ENCODE peak calls at places on chromosomes 7 and 10, in four cellular contexts. One of them, this sample, is unnamed. For H3K9me3, the result is how much of the 10 kb centered on the place peaks cover.

GRCh38 chr10:112394475-112394875 is 20.6 kb downstream of the ACSL5 start:
- DNase-seq in ovary: no peak
- DNase-seq in uterus: no peak
- DNase-seq in cardiac muscle cell: no peak
- DNase-seq in this sample: no peak

GRCh38 chr10:98478430-98479222 is 31.9 kb upstream of the HPS1 start:
- DNase-seq in uterus: no peak
- DNase-seq in cardiac muscle cell: no peak
- DNase-seq in ovary: no peak
- DNase-seq in this sample: no peak

GRCh38 chr7:44275829-44276570 is 49.4 kb downstream of the CAMK2B start:
- DNase-seq in uterus: no peak
- DNase-seq in cardiac muscle cell: peak
- DNase-seq in ovary: no peak
- DNase-seq in this sample: peak

GRCh38 chr10:88382699-88383098 is 200.4 kb downstream of the RNLS start:
- DNase-seq in ovary: no peak
- DNase-seq in cardiac muscle cell: no peak
- DNase-seq in uterus: no peak
- DNase-seq in this sample: no peak

GRCh38 chr10:115001506-115002381 is 63.7 kb downstream of the TRUB1 start:
- DNase-seq in uterus: peak
- DNase-seq in cardiac muscle cell: no peak
- DNase-seq in ovary: peak
- DNase-seq in this sample: peak

GRCh38 chr7:2508327-2509231 is 11.0 kb upstream of the LFNG start:
- DNase-seq in ovary: no peak
- DNase-seq in uterus: peak
- DNase-seq in cardiac muscle cell: no peak
- DNase-seq in this sample: peak

GRCh38 chr7:2959343-2959680 is 84.4 kb downstream of the CARD11 start:
- DNase-seq in uterus: no peak
- DNase-seq in cardiac muscle cell: no peak
- DNase-seq in ovary: no peak
- DNase-seq in this sample: no peak

GRCh38 chr7:28890137-28890536 is 68.0 kb downstream of the TRIL start:
- DNase-seq in uterus: no peak
- DNase-seq in ovary: no peak
- DNase-seq in cardiac muscle cell: no peak
- DNase-seq in this sample: no peak

GRCh38 chr10:5775705-5776104 is 37.5 kb downstream of the GDI2 start:
- DNase-seq in uterus: no peak
- DNase-seq in cardiac muscle cell: no peak
- DNase-seq in ovary: no peak
- DNase-seq in this sample: peak

GRCh38 chr10:113309791-113310190 is 243.1 kb upstream of the HABP2 start:
- DNase-seq in uterus: no peak
- DNase-seq in ovary: no peak
- DNase-seq in cardiac muscle cell: no peak
- DNase-seq in this sample: no peak

GRCh38 chr7:111212857-111213523 is 122.1 kb downstream of the LRRN3 start:
- DNase-seq in uterus: no peak
- DNase-seq in ovary: no peak
- DNase-seq in cardiac muscle cell: no peak
- DNase-seq in this sample: no peak

GRCh38 chr10:97713828-97714400 is 384 bp downstream of the MARVELD1 start:
- DNase-seq in uterus: peak
- DNase-seq in cardiac muscle cell: peak
- DNase-seq in ovary: peak
- DNase-seq in this sample: peak

GRCh38 chr7:1331576-1332467 is 99.2 kb downstream of the UNCX start:
- DNase-seq in cardiac muscle cell: no peak
- DNase-seq in ovary: no peak
- DNase-seq in uterus: no peak
- DNase-seq in this sample: no peak

GRCh38 chr7:150317748-150318444 is 5.3 kb upstream of the LRRC61 start:
- DNase-seq in ovary: no peak
- DNase-seq in cardiac muscle cell: no peak
- DNase-seq in uterus: no peak
- DNase-seq in this sample: no peak

GRCh38 chr7:27901028-27901760 is 161.2 kb downstream of the TAX1BP1 start:
- DNase-seq in cardiac muscle cell: peak
- DNase-seq in ovary: no peak
- DNase-seq in uterus: no peak
- DNase-seq in this sample: no peak

GRCh38 chr10:122114156-122114747 is 125.3 kb downstream of the TACC2 start:
- DNase-seq in cardiac muscle cell: no peak
- DNase-seq in uterus: no peak
- DNase-seq in ovary: peak
- DNase-seq in this sample: no peak

GRCh38 chr10:103682042-103682441 is 173.3 kb downstream of the SH3PXD2A start:
- DNase-seq in cardiac muscle cell: no peak
- DNase-seq in uterus: peak
- DNase-seq in ovary: no peak
- DNase-seq in this sample: no peak

GRCh38 chr7:75948179-75948578 is 33.2 kb downstream of the POR start:
- DNase-seq in ovary: no peak
- DNase-seq in uterus: no peak
- DNase-seq in cardiac muscle cell: no peak
- DNase-seq in this sample: no peak

GRCh38 chr10:123527122-123527521 is 139.0 kb upstream of the GPR26 start:
- DNase-seq in cardiac muscle cell: no peak
- DNase-seq in ovary: no peak
- DNase-seq in uterus: no peak
- DNase-seq in this sample: no peak

GRCh38 chr10:10985361-10985760 is 32.3 kb upstream of the CELF2 start:
- DNase-seq in uterus: no peak
- DNase-seq in ovary: no peak
- DNase-seq in cardiac muscle cell: no peak
- DNase-seq in this sample: no peak

GRCh38 chr10:22630229-22631174 is 83.9 kb downstream of the PIP4K2A start:
- DNase-seq in uterus: no peak
- DNase-seq in ovary: no peak
- DNase-seq in cardiac muscle cell: no peak
- DNase-seq in this sample: no peak

GRCh38 chr7:25720427-25720826 is 431.6 kb upstream of the NFE2L3 start:
- DNase-seq in uterus: no peak
- DNase-seq in ovary: no peak
- DNase-seq in cardiac muscle cell: no peak
- DNase-seq in this sample: no peak

GRCh38 chr7:131859162-131859821 is 302.9 kb upstream of the PODXL start:
- DNase-seq in cardiac muscle cell: peak
- DNase-seq in uterus: peak
- DNase-seq in ovary: peak
- DNase-seq in this sample: peak

GRCh38 chr10:91694170-91694794 is 61.4 kb upstream of the PPP1R3C start:
- DNase-seq in ovary: no peak
- DNase-seq in cardiac muscle cell: peak
- DNase-seq in uterus: no peak
- DNase-seq in this sample: no peak

GRCh38 chr10:127431525-127431924 is 117.6 kb upstream of the NPS start:
- DNase-seq in uterus: no peak
- DNase-seq in cardiac muscle cell: no peak
- DNase-seq in ovary: no peak
- DNase-seq in this sample: no peak

GRCh38 chr10:33010132-33011037 is 52.4 kb upstream of the ITGB1 start:
- DNase-seq in cardiac muscle cell: peak
- DNase-seq in ovary: no peak
- DNase-seq in uterus: no peak
- DNase-seq in this sample: no peak

GRCh38 chr7:27394871-27395270 is 152.3 kb downstream of the EVX1 start:
- DNase-seq in cardiac muscle cell: no peak
- DNase-seq in ovary: no peak
- DNase-seq in uterus: no peak
- DNase-seq in this sample: no peak

GRCh38 chr7:95933618-95934017 is 161.3 kb downstream of the DYNC1I1 start:
- DNase-seq in uterus: no peak
- DNase-seq in ovary: no peak
- DNase-seq in cardiac muscle cell: no peak
- DNase-seq in this sample: no peak

GRCh38 chr7:127888411-127888810 is 142.8 kb downstream of the LRRC4 start:
- DNase-seq in uterus: no peak
- DNase-seq in ovary: no peak
- DNase-seq in cardiac muscle cell: peak
- DNase-seq in this sample: no peak

GRCh38 chr7:79340212-79340611 is 113.3 kb downstream of the MAGI2 start:
- DNase-seq in uterus: no peak
- DNase-seq in ovary: no peak
- DNase-seq in cardiac muscle cell: no peak
- DNase-seq in this sample: no peak

GRCh38 chr7:107091306-107091705 is 46.8 kb downstream of the PRKAR2B start:
- DNase-seq in uterus: no peak
- DNase-seq in cardiac muscle cell: no peak
- DNase-seq in ovary: no peak
- DNase-seq in this sample: no peak

GRCh38 chr7:74291535-74291934 is 2.3 kb downstream of the CLIP2 start:
- DNase-seq in ovary: no peak
- DNase-seq in cardiac muscle cell: no peak
- DNase-seq in uterus: no peak
- DNase-seq in this sample: no peak

GRCh38 chr7:68839014-68839413 is 759.3 kb upstream of the AUTS2 start:
- DNase-seq in uterus: no peak
- DNase-seq in cardiac muscle cell: no peak
- DNase-seq in ovary: no peak
- DNase-seq in this sample: no peak

GRCh38 chr10:102616071-102616770 is 28.1 kb upstream of the TRIM8 start:
- DNase-seq in ovary: no peak
- DNase-seq in uterus: peak
- DNase-seq in cardiac muscle cell: peak
- DNase-seq in this sample: peak

GRCh38 chr10:86439544-86439943 is 72.9 kb upstream of the GRID1 start:
- DNase-seq in cardiac muscle cell: peak
- DNase-seq in ovary: peak
- DNase-seq in uterus: peak
- DNase-seq in this sample: peak

GRCh38 chr7:157829491-157829890 is 492.7 kb downstream of the DNAJB6 start:
- DNase-seq in ovary: no peak
- DNase-seq in uterus: no peak
- DNase-seq in cardiac muscle cell: no peak
- DNase-seq in this sample: no peak
- H3K9me3 ChIP-seq in ovary: under half
- H3K9me3 ChIP-seq in uterus: under half
- H3K9me3 ChIP-seq in cardiac muscle cell: under half
- H3K9me3 ChIP-seq in this sample: under half

GRCh38 chr10:78210548-78210947 is 176.9 kb downstream of the RPS24 start:
- DNase-seq in uterus: no peak
- DNase-seq in cardiac muscle cell: no peak
- DNase-seq in ovary: no peak
- DNase-seq in this sample: no peak

GRCh38 chr10:78211476-78212110 is 177.9 kb downstream of the RPS24 start:
- DNase-seq in ovary: peak
- DNase-seq in cardiac muscle cell: peak
- DNase-seq in uterus: peak
- DNase-seq in this sample: no peak

GRCh38 chr10:78212134-78212785 is 178.6 kb downstream of the RPS24 start:
- DNase-seq in cardiac muscle cell: no peak
- DNase-seq in uterus: peak
- DNase-seq in ovary: peak
- DNase-seq in this sample: peak

GRCh38 chr10:78209987-78210386 is 176.3 kb downstream of the RPS24 start:
- DNase-seq in uterus: no peak
- DNase-seq in ovary: no peak
- DNase-seq in cardiac muscle cell: no peak
- DNase-seq in this sample: no peak

GRCh38 chr10:78210976-78211375 is 177.3 kb downstream of the RPS24 start:
- DNase-seq in uterus: no peak
- DNase-seq in ovary: no peak
- DNase-seq in cardiac muscle cell: no peak
- DNase-seq in this sample: no peak
- H3K9me3 ChIP-seq in uterus: under half
- H3K9me3 ChIP-seq in ovary: under half
- H3K9me3 ChIP-seq in cardiac muscle cell: under half
- H3K9me3 ChIP-seq in this sample: under half

GRCh38 chr10:37474645-37475044 is 349.2 kb downstream of the ANKRD30A start:
- DNase-seq in ovary: no peak
- DNase-seq in uterus: no peak
- DNase-seq in cardiac muscle cell: no peak
- DNase-seq in this sample: no peak
- H3K9me3 ChIP-seq in ovary: under half
- H3K9me3 ChIP-seq in uterus: under half
- H3K9me3 ChIP-seq in cardiac muscle cell: under half
- H3K9me3 ChIP-seq in this sample: under half

GRCh38 chr7:157550300-157551275 is 213.8 kb downstream of the DNAJB6 start:
- DNase-seq in cardiac muscle cell: no peak
- DNase-seq in uterus: no peak
- DNase-seq in ovary: no peak
- DNase-seq in this sample: no peak
- H3K9me3 ChIP-seq in cardiac muscle cell: under half
- H3K9me3 ChIP-seq in uterus: under half
- H3K9me3 ChIP-seq in ovary: under half
- H3K9me3 ChIP-seq in this sample: under half

GRCh38 chr7:56479136-56479535 is 362.9 kb upstream of the NUPR2 start:
- DNase-seq in ovary: no peak
- DNase-seq in uterus: no peak
- DNase-seq in cardiac muscle cell: no peak
- DNase-seq in this sample: no peak

GRCh38 chr7:56479748-56480147 is 363.5 kb upstream of the NUPR2 start:
- DNase-seq in cardiac muscle cell: no peak
- DNase-seq in ovary: no peak
- DNase-seq in uterus: no peak
- DNase-seq in this sample: no peak

GRCh38 chr7:56483861-56484550 is 367.8 kb upstream of the NUPR2 start:
- DNase-seq in uterus: no peak
- DNase-seq in cardiac muscle cell: no peak
- DNase-seq in ovary: no peak
- DNase-seq in this sample: no peak

DNA sequence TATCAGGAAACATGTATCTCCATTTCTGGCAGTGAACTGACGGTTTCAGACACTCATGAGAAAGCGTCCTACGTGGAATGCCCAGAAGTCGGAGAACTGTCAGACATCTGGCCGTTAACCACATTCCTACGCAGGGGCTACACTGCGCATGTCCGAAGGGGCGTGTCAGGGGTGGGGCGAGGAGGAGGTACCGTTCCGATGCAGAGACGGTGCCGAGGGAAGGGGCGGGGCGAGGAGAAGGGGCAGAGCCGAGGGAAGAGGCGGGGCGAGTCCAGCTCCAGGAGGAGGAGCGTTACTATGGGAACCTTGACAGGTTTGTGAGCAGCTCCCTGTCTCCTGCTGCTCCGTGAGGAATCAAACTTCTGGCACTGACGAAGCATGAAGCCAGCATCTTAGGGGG is 366.9 kb upstream of the NUPR2 start:
- DNase-seq in cardiac muscle cell: no peak
- DNase-seq in uterus: no peak
- DNase-seq in ovary: no peak
- DNase-seq in this sample: no peak
- H3K9me3 ChIP-seq in cardiac muscle cell: under half
- H3K9me3 ChIP-seq in uterus: under half
- H3K9me3 ChIP-seq in ovary: under half
- H3K9me3 ChIP-seq in this sample: under half

GRCh38 chr10:130656187-130656575 is 520.0 kb downstream of the GLRX3 start:
- DNase-seq in uterus: no peak
- DNase-seq in cardiac muscle cell: no peak
- DNase-seq in ovary: no peak
- DNase-seq in this sample: no peak
- H3K9me3 ChIP-seq in uterus: under half
- H3K9me3 ChIP-seq in cardiac muscle cell: under half
- H3K9me3 ChIP-seq in ovary: under half
- H3K9me3 ChIP-seq in this sample: under half